ENCODE peak calls at places on chromosome 2, in nine cellular contexts. J, H, C, Y, M, T, P, F and N are unnamed samples.

GRCh38 chr2:188600536-188601210 is 309.0 kb downstream of the GULP1 start:
- DNase-seq in M (no peak), F (no peak), T (no peak), Y (no peak), H (no peak), J (no peak), C (no peak), P (no peak), N (no peak)

GRCh38 chr2:212712466-212712865 is 173.9 kb upstream of the ERBB4 start:
- DNase-seq in C (no peak), H (peak; percentile 11), J (no peak), T (no peak), F (no peak), Y (no peak), P (no peak), M (no peak), N (no peak)

GRCh38 chr2:184481862-184482261 is 116.5 kb upstream of the ZNF804A start:
- DNase-seq in T (no peak), P (no peak), C (no peak), J (no peak), M (no peak), H (no peak), F (no peak), Y (no peak), N (no peak)

GRCh38 chr2:47038656-47039501 is 116.2 kb downstream of the STPG4 start:
- DNase-seq in C (no peak), P (no peak), F (no peak), J (peak; percentile 16), H (no peak), T (no peak), M (no peak), Y (no peak), N (peak; percentile 71)

GRCh38 chr2:199851886-199852285 is 894 bp upstream of the FTCDNL1 start:
- DNase-seq in J (no peak), M (no peak), Y (no peak), P (no peak), C (no peak), H (no peak), T (no peak), F (no peak), N (no peak)

GRCh38 chr2:240925576-240926515 is 19.7 kb downstream of the CROCC2 start:
- DNase-seq in H (no peak), M (no peak), Y (no peak), C (no peak), T (peak; percentile 26), J (no peak), F (no peak), P (no peak), N (no peak)

GRCh38 chr2:27020337-27020948 is 12.3 kb upstream of the TMEM214 start:
- DNase-seq in H (no peak), Y (no peak), P (no peak), M (no peak), F (no peak), T (no peak), C (no peak), J (no peak), N (no peak)

GRCh38 chr2:132489150-132489549 is 72.5 kb downstream of the GPR39 start:
- DNase-seq in M (peak; percentile 12), F (no peak), Y (peak; percentile 87), P (no peak), H (no peak), T (no peak), J (no peak), C (no peak), N (peak; percentile 2)